ENCODE peak calls at places on chromosome 4, in four cellular contexts. P is SK-MEL-5, D is dermis blood vessel endothelial cell, T is left ventricle myocardium inferior. E is an unnamed sample.

GRCh38 chr4:20615492-20616136 is 84.6 kb upstream of the PACRGL start:
- DNase-seq in T (no peak), P (no peak), D (peak), E (no peak)

GRCh38 chr4:113052379-113052951 is 3.0 kb downstream of the ANK2 start:
- DNase-seq in D (no peak), T (no peak), P (no peak), E (no peak)

GRCh38 chr4:127251423-127251822 is 381.3 kb upstream of the INTU start:
- DNase-seq in T (no peak), P (peak), D (no peak), E (no peak)

GRCh38 chr4:10024303-10024702 is 3.0 kb upstream of the SLC2A9 start:
- DNase-seq in D (no peak), T (no peak), P (peak), E (no peak)

GRCh38 chr4:130141651-130142050 is 1045.7 kb downstream of the C4orf33 start:
- DNase-seq in P (no peak), T (no peak), D (no peak), E (no peak)

GRCh38 chr4:15234585-15235126 is 193.2 kb upstream of the C1QTNF7 start:
- DNase-seq in D (no peak), P (no peak), T (no peak), E (no peak)

GRCh38 chr4:40357738-40358137 is 22.6 kb downstream of the CHRNA9 start:
- DNase-seq in P (no peak), T (no peak), D (no peak), E (no peak)

GRCh38 chr4:78720994-78721677 is 55.0 kb upstream of the BMP2K start:
- DNase-seq in D (peak), P (no peak), T (peak), E (no peak)

GRCh38 chr4:153140294-153140693 is 63.9 kb upstream of the TRIM2 start:
- DNase-seq in T (no peak), P (no peak), D (no peak), E (no peak)

GRCh38 chr4:12651876-12652275 is 832.3 kb downstream of the RAB28 start:
- DNase-seq in D (no peak), P (no peak), T (no peak), E (no peak)

GRCh38 chr4:169436734-169437133 is 166.0 kb upstream of the SH3RF1 start:
- DNase-seq in D (no peak), T (no peak), P (no peak), E (no peak)

GRCh38 chr4:5923306-5923830 is 30.5 kb upstream of the CRMP1 start:
- DNase-seq in D (no peak), T (no peak), P (no peak), E (no peak)

GRCh38 chr4:102477657-102478056 is 23.5 kb upstream of the NFKB1 start:
- DNase-seq in T (no peak), D (no peak), P (no peak), E (no peak)

GRCh38 chr4:168410681-168411080 is 69.6 kb downstream of the DDX60L start:
- DNase-seq in T (no peak), P (no peak), D (no peak), E (no peak)

GRCh38 chr4:137283737-137284136 is 248.6 kb downstream of the PCDH18 start:
- DNase-seq in T (no peak), P (peak), D (no peak), E (no peak)

GRCh38 chr4:175614880-175615279 is 197.2 kb downstream of the GPM6A start:
- DNase-seq in P (no peak), D (no peak), T (no peak), E (no peak)

GRCh38 chr4:169099775-169100180 is 89.7 kb upstream of the CBR4 start:
- DNase-seq in D (peak), P (no peak), T (no peak), E (no peak)

GRCh38 chr4:15054546-15054945 is 52.3 kb downstream of the CPEB2 start:
- DNase-seq in P (peak), D (no peak), T (no peak), E (no peak)

GRCh38 chr4:32022071-32022470 is 1301.9 kb downstream of the PCDH7 start:
- DNase-seq in T (no peak), D (no peak), P (no peak), E (no peak)

GRCh38 chr4:163165217-163166017 is 1.3 kb downstream of the NAF1 start:
- DNase-seq in D (peak), P (no peak), T (no peak), E (no peak)

GRCh38 chr4:113147498-113148231 is 98.2 kb downstream of the ANK2 start:
- DNase-seq in D (no peak), T (no peak), P (no peak), E (no peak)

GRCh38 chr4:138650917-138651564 is 364.5 kb upstream of the NOCT start:
- DNase-seq in P (no peak), T (no peak), D (no peak), E (no peak)

GRCh38 chr4:124941267-124941666 is 228.7 kb upstream of the ANKRD50 start:
- DNase-seq in D (peak), T (no peak), P (no peak), E (no peak)

GRCh38 chr4:22500128-22500611 is 15.7 kb downstream of the ADGRA3 start:
- DNase-seq in T (peak), D (no peak), P (no peak), E (peak)

GRCh38 chr4:128820631-128821119 is 11.2 kb downstream of the JADE1 start:
- DNase-seq in T (no peak), P (no peak), D (no peak), E (no peak)

GRCh38 chr4:138034871-138035270 is 207.3 kb downstream of the SLC7A11 start:
- DNase-seq in T (no peak), P (no peak), D (peak), E (no peak)

GRCh38 chr4:4770610-4771009 is 88.9 kb upstream of the MSX1 start:
- DNase-seq in T (no peak), P (no peak), D (no peak), E (no peak)

GRCh38 chr4:55545681-55546632 is 752 bp downstream of the CLOCK start:
- DNase-seq in D (peak), T (peak), P (peak), E (peak)

GRCh38 chr4:24557036-24558022 is 27.0 kb downstream of the DHX15 start:
- DNase-seq in P (no peak), D (peak), T (no peak), E (no peak)